ENCODE peak calls at places on chromosomes 2 and 18, in five cellular contexts. W is HCT116, E is K562, F is mammary epithelial cell, Z is hepatocyte. O is an unnamed sample. For H3K9me3, the result is how much of the 10 kb centered on the place peaks cover.

GRCh38 chr2:36780231-36780808 is 83.8 kb downstream of the VIT start:
- DNase-seq in W (peak), E (peak), F (peak), Z (peak), O (peak)

GRCh38 chr2:14634885-14635871 is 2.7 kb downstream of the LRATD1 start:
- DNase-seq in W (no peak), E (peak), F (peak), Z (peak), O (no peak)

GRCh38 chr18:54805571-54806334 is 22.5 kb upstream of the RAB27B start:
- DNase-seq in W (no peak), E (peak), F (peak), Z (peak), O (no peak)

GRCh38 chr2:108616290-108616689 is 82.0 kb downstream of the LIMS1 start:
- DNase-seq in W (no peak), E (peak), F (no peak), Z (no peak), O (no peak)

GRCh38 chr2:15733867-15734765 is 142.4 kb downstream of the DDX1 start:
- DNase-seq in W (no peak), E (no peak), F (no peak), Z (peak), O (no peak)

GRCh38 chr18:45940724-45941123 is 26.4 kb downstream of the EPG5 start:
- DNase-seq in W (no peak), E (no peak), F (peak), Z (no peak), O (no peak)

GRCh38 chr2:174062934-174063333 is 97.8 kb upstream of the SP3 start:
- DNase-seq in W (no peak), E (no peak), F (no peak), Z (no peak), O (no peak)

GRCh38 chr2:5121677-5122076 is 570.5 kb upstream of the SOX11 start:
- DNase-seq in W (no peak), E (no peak), F (no peak), Z (peak), O (no peak)

GRCh38 chr2:188303363-188304031 is 11.8 kb downstream of the GULP1 start:
- DNase-seq in W (no peak), E (no peak), F (peak), Z (peak), O (no peak)

GRCh38 chr2:221602938-221603337 is 30.8 kb upstream of the EPHA4 start:
- DNase-seq in W (no peak), E (no peak), F (no peak), Z (no peak), O (no peak)

GRCh38 chr2:42493468-42493884 is 306 bp downstream of the KCNG3 start:
- DNase-seq in W (no peak), E (no peak), F (no peak), Z (no peak), O (no peak)

GRCh38 chr18:47996091-47996541 is 65.7 kb upstream of the SMAD2 start:
- DNase-seq in W (no peak), E (no peak), F (no peak), Z (no peak), O (no peak)

GRCh38 chr2:43075054-43075593 is 151.3 kb downstream of the ZFP36L2 start:
- DNase-seq in W (no peak), E (no peak), F (peak), Z (peak), O (peak)

GRCh38 chr2:60998628-60999545 is 18.6 kb upstream of the PEX13 start:
- DNase-seq in W (no peak), E (peak), F (peak), Z (peak), O (peak)

GRCh38 chr18:75105551-75106254 is 103.2 kb downstream of the PTGR3 start:
- DNase-seq in W (no peak), E (no peak), F (no peak), Z (no peak), O (no peak)

GRCh38 chr2:193584001-193584400 is 1389.3 kb upstream of the TMEFF2 start:
- DNase-seq in W (peak), E (peak), F (peak), Z (peak), O (peak)

GRCh38 chr2:176212276-176212675 is 23.8 kb downstream of the HOXD1 start:
- DNase-seq in W (no peak), E (no peak), F (no peak), Z (no peak), O (no peak)

GRCh38 chr18:55856191-55856590 is 268.2 kb upstream of the TCF4 start:
- DNase-seq in W (no peak), E (no peak), F (peak), Z (peak), O (peak)

GRCh38 chr2:104474725-104475124 is 379.2 kb upstream of the POU3F3 start:
- DNase-seq in W (no peak), E (no peak), F (no peak), Z (peak), O (no peak)

GRCh38 chr18:8478166-8478967 is 130.9 kb upstream of the RAB12 start:
- DNase-seq in W (peak), E (peak), F (peak), Z (peak), O (peak)

GRCh38 chr2:199692489-199692888 is 158.5 kb downstream of the FTCDNL1 start:
- DNase-seq in W (no peak), E (no peak), F (no peak), Z (peak), O (peak)

GRCh38 chr2:58441643-58442042 is 200.5 kb upstream of the FANCL start:
- DNase-seq in W (no peak), E (no peak), F (no peak), Z (no peak), O (no peak)

GRCh38 chr2:174682578-174683391 is 81.5 kb downstream of the CHRNA1 start:
- DNase-seq in W (no peak), E (no peak), F (no peak), Z (peak), O (no peak)

GRCh38 chr18:58230438-58231179 is 186.6 kb downstream of the NEDD4L start:
- DNase-seq in W (peak), E (no peak), F (peak), Z (peak), O (no peak)

GRCh38 chr18:23550898-23551297 is 35.4 kb downstream of the NPC1 start:
- DNase-seq in W (no peak), E (no peak), F (no peak), Z (no peak), O (no peak)

GRCh38 chr2:21267232-21267835 is 143.6 kb downstream of the TDRD15 start:
- DNase-seq in W (no peak), E (no peak), F (no peak), Z (no peak), O (no peak)

GRCh38 chr2:56580242-56580641 is 396.5 kb downstream of the CCDC85A start:
- DNase-seq in W (no peak), E (no peak), F (peak), Z (no peak), O (no peak)

DNA sequence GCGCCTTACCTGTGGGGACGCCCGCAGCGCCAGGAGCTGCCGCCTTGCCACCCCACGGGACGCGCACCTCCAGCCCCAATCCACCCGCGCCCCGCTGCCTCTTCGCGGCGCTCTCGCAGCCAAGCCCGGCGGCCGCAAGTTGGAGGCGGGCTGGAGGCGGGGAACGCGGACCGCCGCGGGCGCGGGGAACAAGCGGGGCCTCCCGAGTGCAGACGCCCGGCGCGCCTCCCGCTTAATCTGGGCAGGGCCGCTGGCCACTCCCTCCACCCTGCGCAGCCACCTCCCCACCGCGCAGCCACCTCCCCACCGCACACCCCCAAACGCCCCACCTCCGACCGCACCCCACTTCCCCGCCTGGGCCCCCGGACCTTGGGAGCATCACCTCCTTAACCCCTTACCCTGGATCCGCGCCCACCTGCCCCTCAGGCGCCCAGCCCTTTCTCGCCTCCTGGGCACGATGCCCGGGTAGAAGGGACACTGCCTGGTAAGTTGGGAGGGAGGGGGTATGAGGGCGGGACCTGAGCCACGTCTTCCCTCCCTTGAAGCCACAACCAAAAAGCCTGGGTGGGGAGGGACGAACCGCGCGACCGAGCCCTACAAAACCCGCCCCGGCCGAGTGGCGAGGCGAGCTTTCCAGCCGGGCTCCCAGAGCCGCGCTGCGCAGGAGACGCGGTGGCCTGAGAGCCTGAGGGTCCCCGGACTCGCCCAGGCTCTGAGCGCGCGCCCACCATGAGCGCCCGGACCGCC is at the start of the genes COL4A3 and COL4A4:
- DNase-seq in W (peak), E (no peak), F (peak), Z (peak), O (no peak)
- H3K4me3 ChIP-seq in W (peak), E (no peak), F (peak), Z (peak), O (peak)

GRCh38 chr18:34977787-34978532 is 63.3 kb upstream of the MAPRE2 start:
- DNase-seq in W (no peak), E (peak), F (peak), Z (peak), O (no peak)
- TF ChIP-seq EZH2 in W (no peak), E (no peak), F (peak), Z (no peak), O (no peak)

GRCh38 chr2:181678033-181678586 is 2.2 kb downstream of the NEUROD1 start:
- DNase-seq in W (no peak), E (peak), F (peak), Z (peak), O (peak)
- H3K9me3 ChIP-seq in W (under half), E (under half), F (under half), Z (under half), O (under half)

GRCh38 chr18:65750421-65751144 is at the start of gene CDH7:
- DNase-seq in W (no peak), E (no peak), F (no peak), Z (peak), O (no peak)
- H3K4me3 ChIP-seq in W (no peak), E (no peak), F (no peak), Z (peak), O (peak)

GRCh38 chr2:17538022-17538843 is 2.3 kb upstream of the VSNL1 start:
- DNase-seq in W (peak), E (no peak), F (peak), Z (peak), O (no peak)
- TF ChIP-seq EZH2 in W (no peak), E (no peak), F (no peak), Z (peak), O (no peak)

DNA sequence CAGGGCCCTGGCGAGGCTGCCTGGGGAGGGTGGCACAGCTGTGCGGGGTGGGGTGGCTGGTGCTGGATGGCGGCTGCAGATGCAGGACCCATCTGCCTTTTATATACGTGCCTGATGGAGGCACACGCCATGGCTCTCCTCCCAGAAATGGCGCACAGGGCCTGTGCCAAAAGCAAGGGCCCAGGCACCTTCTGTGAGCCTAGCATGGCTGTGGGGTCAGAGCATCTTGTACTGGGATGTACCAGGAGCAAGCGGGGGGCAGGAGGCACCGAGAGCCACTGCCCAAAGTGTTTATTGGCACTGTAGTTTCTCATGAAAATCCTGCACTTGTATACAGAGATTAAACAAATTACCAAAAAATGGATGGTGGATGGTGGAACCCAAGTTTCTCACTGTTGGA is 724.1 kb downstream of the GALR1 start:
- DNase-seq in W (no peak), E (no peak), F (no peak), Z (no peak), O (no peak)
- H3K9me3 ChIP-seq in W (under half), E (under half), F (under half), Z (under half), O (under half)

GRCh38 chr2:210195066-210195852 is 24.1 kb upstream of the KANSL1L start:
- DNase-seq in W (peak), E (peak), F (no peak), Z (peak), O (peak)
- H3K4me3 ChIP-seq in W (peak), E (no peak), F (no peak), Z (no peak), O (peak)

O was measured in SK-N-MC.